ENCODE peak calls at places on chromosomes 7 and 10, in nine cellular contexts. O is heart left ventricle; Z is CD4-positive, alpha-beta T cell; E is PC-3; W is AG09309; D is prostate gland; M is upper lobe of left lung; L is coronary artery; Q is endothelial cell. B is an unnamed sample.

GRCh38 chr10:51186358-51186757 is 112.1 kb downstream of the PRKG1 start:
- DNase-seq in O (no peak), Z (no peak), E (no peak), W (no peak), D (no peak), M (no peak), L (no peak), Q (no peak), B (no peak)

GRCh38 chr7:19119901-19120486 is 2.6 kb upstream of the TWIST1 start:
- DNase-seq in O (no peak), Z (no peak), E (no peak), W (no peak), D (no peak), M (no peak), L (no peak), Q (peak), B (no peak)

GRCh38 chr10:33927347-33927746 is 592.9 kb upstream of the NRP1 start:
- DNase-seq in O (no peak), Z (no peak), E (no peak), W (no peak), D (no peak), M (no peak), L (no peak), Q (no peak), B (peak)

GRCh38 chr7:30162133-30162532 is 27.3 kb downstream of the MTURN start:
- DNase-seq in O (no peak), Z (no peak), E (no peak), W (no peak), D (no peak), M (no peak), L (no peak), Q (no peak), B (no peak)

GRCh38 chr10:42475168-42476098 is 162.9 kb downstream of the ZNF33B start:
- DNase-seq in O (peak), Z (no peak), E (peak), W (peak), D (no peak), M (peak), L (no peak), Q (no peak), B (peak)

GRCh38 chr7:38283809-38284208 is 10.4 kb upstream of the TARP start:
- DNase-seq in O (no peak), Z (no peak), E (no peak), W (no peak), D (no peak), M (no peak), L (no peak), Q (no peak), B (no peak)

GRCh38 chr7:105589221-105590077 is 8.2 kb upstream of the EFCAB10 start:
- DNase-seq in O (no peak), Z (peak), E (peak), W (peak), D (peak), M (no peak), L (peak), Q (peak), B (peak)

GRCh38 chr10:621500-621899 is 68.0 kb downstream of the DIP2C start:
- DNase-seq in O (peak), Z (no peak), E (no peak), W (no peak), D (no peak), M (no peak), L (no peak), Q (no peak), B (no peak)

GRCh38 chr10:110398419-110399162 is 93.9 kb upstream of the SMNDC1 start:
- DNase-seq in O (no peak), Z (no peak), E (peak), W (peak), D (peak), M (no peak), L (peak), Q (no peak), B (no peak)

GRCh38 chr7:40475681-40475982 is 340.8 kb downstream of the SUGCT start:
- DNase-seq in O (no peak), Z (no peak), E (no peak), W (no peak), D (no peak), M (no peak), L (no peak), Q (no peak), B (no peak)

GRCh38 chr10:62456611-62457101 is 82.5 kb downstream of the ZNF365 start:
- DNase-seq in O (no peak), Z (no peak), E (no peak), W (peak), D (no peak), M (no peak), L (no peak), Q (no peak), B (no peak)

GRCh38 chr7:138886501-138886917 is 88.5 kb upstream of the ATP6V0A4 start:
- DNase-seq in O (no peak), Z (no peak), E (peak), W (no peak), D (peak), M (no peak), L (no peak), Q (peak), B (peak)

GRCh38 chr10:61974611-61975010 is 73.1 kb downstream of the ARID5B start:
- DNase-seq in O (no peak), Z (no peak), E (peak), W (no peak), D (no peak), M (no peak), L (no peak), Q (no peak), B (peak)

GRCh38 chr10:109994711-109995110 is 13.1 kb upstream of the ADD3 start:
- DNase-seq in O (no peak), Z (no peak), E (no peak), W (no peak), D (no peak), M (no peak), L (no peak), Q (no peak), B (no peak)

GRCh38 chr7:2515424-2516193 is 4.0 kb upstream of the LFNG start:
- DNase-seq in O (no peak), Z (no peak), E (no peak), W (no peak), D (no peak), M (peak), L (no peak), Q (no peak), B (no peak)

GRCh38 chr7:2518101-2518500 is 1.5 kb upstream of the LFNG start:
- DNase-seq in O (no peak), Z (no peak), E (no peak), W (no peak), D (no peak), M (peak), L (no peak), Q (no peak), B (no peak)

GRCh38 chr7:2517678-2518077 is 1.9 kb upstream of the LFNG start:
- DNase-seq in O (no peak), Z (no peak), E (no peak), W (no peak), D (no peak), M (no peak), L (no peak), Q (no peak), B (no peak)

GRCh38 chr7:2516194-2516555 is 3.4 kb upstream of the LFNG start:
- DNase-seq in O (no peak), Z (no peak), E (no peak), W (no peak), D (no peak), M (peak), L (no peak), Q (no peak), B (no peak)

DNA sequence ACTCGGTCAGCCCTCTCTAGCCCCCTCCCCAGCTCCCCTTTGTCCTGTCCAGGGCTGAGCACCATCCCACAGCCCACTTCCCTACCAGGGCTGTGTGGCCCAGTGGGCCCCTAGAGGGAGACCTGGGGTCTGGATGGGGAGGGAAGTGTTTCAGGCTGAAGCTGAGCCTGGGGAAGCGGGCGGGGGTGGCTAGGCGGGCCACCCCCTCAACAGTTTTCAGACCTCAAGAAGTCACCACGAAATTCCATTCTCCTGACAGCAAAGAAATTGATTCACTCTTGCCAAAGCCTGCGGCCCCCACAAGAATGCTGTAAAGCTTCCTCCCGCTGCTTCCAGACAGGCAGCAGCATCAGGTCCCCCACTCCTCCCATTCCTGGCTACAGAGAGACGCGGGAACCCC is 2.6 kb upstream of the LFNG start:
- DNase-seq in O (no peak), Z (no peak), E (peak), W (peak), D (no peak), M (no peak), L (no peak), Q (no peak), B (no peak)
- TF ChIP-seq CTCF in O (no peak), Z (no peak), E (no peak), W (peak), D (no peak), M (no peak), L (no peak), Q (no peak), B (no peak)

GRCh38 chr7:2661602-2662272 is 26.3 kb upstream of the AMZ1 start:
- DNase-seq in O (peak), Z (no peak), E (no peak), W (no peak), D (no peak), M (peak), L (no peak), Q (no peak), B (no peak)
- TF ChIP-seq CTCF in O (no peak), Z (no peak), E (no peak), W (no peak), D (no peak), M (no peak), L (no peak), Q (no peak), B (no peak)

DNA sequence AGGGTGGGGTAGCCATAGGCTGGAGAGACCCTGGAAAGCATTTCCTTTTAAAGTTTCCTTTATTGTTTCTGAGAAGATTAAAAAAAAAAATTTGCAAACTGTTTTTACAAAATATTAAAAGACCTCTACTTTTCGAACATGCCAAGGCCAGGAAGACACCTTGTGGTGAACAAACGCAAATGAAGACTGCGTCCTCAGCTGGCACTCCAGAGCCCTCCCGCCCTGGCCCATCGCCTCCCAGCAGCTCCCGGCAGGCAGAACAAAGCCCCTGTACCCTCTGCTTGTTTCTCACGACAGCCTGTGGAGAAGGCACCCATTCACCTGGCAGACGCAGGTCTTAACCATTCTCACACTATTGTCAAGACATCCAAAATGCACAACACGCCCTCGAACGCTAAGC is 56.4 kb downstream of the ESYT2 start:
- DNase-seq in O (no peak), Z (no peak), E (no peak), W (no peak), D (no peak), M (no peak), L (no peak), Q (no peak), B (no peak)
- TF ChIP-seq CTCF in O (peak), Z (no peak), E (peak), W (no peak), D (no peak), M (no peak), L (no peak), Q (no peak), B (no peak)

GRCh38 chr7:45057853-45058252 is 30.9 kb downstream of the NACAD start:
- DNase-seq in O (no peak), Z (no peak), E (no peak), W (no peak), D (no peak), M (no peak), L (no peak), Q (no peak), B (no peak)

GRCh38 chr7:45064047-45064725 is 24.6 kb downstream of the NACAD start:
- DNase-seq in O (no peak), Z (no peak), E (no peak), W (no peak), D (no peak), M (no peak), L (peak), Q (no peak), B (no peak)

GRCh38 chr7:45061807-45062206 is 27.0 kb downstream of the NACAD start:
- DNase-seq in O (no peak), Z (no peak), E (no peak), W (no peak), D (no peak), M (no peak), L (peak), Q (no peak), B (no peak)

GRCh38 chr7:45060295-45060694 is 28.5 kb downstream of the NACAD start:
- DNase-seq in O (no peak), Z (no peak), E (no peak), W (no peak), D (no peak), M (no peak), L (no peak), Q (no peak), B (no peak)

DNA sequence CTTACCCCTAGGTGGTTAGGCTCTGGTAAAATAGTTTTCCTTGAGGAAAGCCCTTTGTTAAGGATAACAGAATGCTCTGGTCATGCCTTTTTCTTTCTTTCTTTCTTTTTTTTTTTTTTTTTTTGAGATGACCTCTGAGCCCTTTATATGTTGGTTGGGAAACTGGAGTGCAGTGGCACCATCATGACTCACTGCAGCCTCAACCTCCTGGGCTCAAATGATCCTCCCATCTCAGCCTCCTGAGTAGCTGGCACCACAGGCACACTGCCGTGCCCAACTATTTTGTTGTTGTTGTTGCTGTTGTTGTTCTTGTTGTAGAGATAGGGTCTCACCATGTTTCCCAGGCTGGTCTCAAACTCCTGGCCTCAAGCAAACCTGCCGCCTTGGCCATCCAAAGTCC is 27.4 kb downstream of the NACAD start:
- DNase-seq in O (no peak), Z (no peak), E (no peak), W (no peak), D (no peak), M (no peak), L (peak), Q (no peak), B (no peak)
- TF ChIP-seq CTCF in O (no peak), Z (no peak), E (no peak), W (no peak), D (no peak), M (no peak), L (no peak), Q (no peak), B (no peak)

B was measured in testis.